ENCODE peak calls at places on chromosomes 6 and 20, in five cellular contexts. A is HCT116; I is cardiac muscle cell; P is stimulated activated CD8-positive, alpha-beta memory T cell treated with anti-CD3 and anti-CD28 coated beads, Interleukin-4, amount 100 ng/mL, for 24 hours; S is glutamatergic neuron. Y is an unnamed sample.

GRCh38 chr20:11777861-11778570 is 139.7 kb upstream of the BTBD3 start:
- DNase-seq in A (no peak), I (no peak), P (no peak), S (no peak), Y (peak; percentile 55)

GRCh38 chr6:93621400-93621799 is 202.0 kb upstream of the EPHA7 start:
- DNase-seq in A (no peak), I (no peak), P (no peak), S (no peak), Y (no peak)

GRCh38 chr20:63522091-63522868 is 1.7 kb downstream of the PPDPF start:
- DNase-seq in A (no peak), I (no peak), P (no peak), S (no peak), Y (no peak)

GRCh38 chr20:13412806-13413445 is 191.9 kb downstream of the ISM1 start:
- DNase-seq in A (no peak), I (no peak), P (no peak), S (no peak), Y (peak; percentile 24)

GRCh38 chr20:63968928-63969760 is 586 bp downstream of the ZNF512B start:
- DNase-seq in A (no peak), I (peak; percentile 49), P (no peak), S (peak; percentile 44), Y (peak; percentile 44)

GRCh38 chr20:41664584-41664983 is 46.4 kb upstream of the CHD6 start:
- DNase-seq in A (peak; percentile 37), I (no peak), P (no peak), S (no peak), Y (no peak)

GRCh38 chr6:35497571-35498406 is 910 bp upstream of the TEAD3 start:
- DNase-seq in A (no peak), I (peak; percentile 66), P (peak; percentile 43), S (peak; percentile 64), Y (peak; percentile 93)

GRCh38 chr6:83417880-83418663 is 12.8 kb downstream of the ME1 start:
- DNase-seq in A (peak; percentile 35), I (peak; percentile 54), P (no peak), S (no peak), Y (peak; percentile 83)

GRCh38 chr6:39776581-39776980 is 15.6 kb upstream of the DAAM2 start:
- DNase-seq in A (no peak), I (no peak), P (no peak), S (no peak), Y (no peak)

GRCh38 chr6:21730533-21730932 is 137.0 kb downstream of the SOX4 start:
- DNase-seq in A (no peak), I (no peak), P (no peak), S (no peak), Y (no peak)

GRCh38 chr20:49517509-49518100 is 35.1 kb upstream of the KCNB1 start:
- DNase-seq in A (no peak), I (no peak), P (no peak), S (no peak), Y (no peak)

Y was measured in adipocyte.